ENCODE peak calls at places on chromosomes 2 and 18, in six cellular contexts. L is neural progenitor cell, Y is PC-3, J is mesenchymal stem cell, C is GM23248, K is MM.1S. A is an unnamed sample.
A peak's percentile ranks its signal among the peaks of the same experiment; 100 is the strongest.

GRCh38 chr2:152301131-152301530 is 33.8 kb upstream of the FMNL2 start:
- DNase-seq in J (no peak), C (no peak), K (no peak), L (no peak), Y (no peak), A (no peak)

GRCh38 chr2:127566576-127566975 is 31.1 kb downstream of the MYO7B start:
- DNase-seq in C (no peak), L (no peak), J (no peak), Y (no peak), K (no peak), A (no peak)

GRCh38 chr2:187500585-187501359 is 52.7 kb upstream of the CALCRL start:
- DNase-seq in L (peak; percentile 43), C (peak; percentile 80), J (peak; percentile 63), Y (peak; percentile 95), K (peak; percentile 30), A (no peak)

GRCh38 chr2:159026170-159026569 is 57.7 kb downstream of the TANC1 start:
- DNase-seq in Y (no peak), J (peak; percentile 32), L (no peak), C (peak; percentile 47), K (no peak), A (no peak)

GRCh38 chr2:72781500-72781899 is 44.3 kb downstream of the EXOC6B start:
- DNase-seq in Y (peak; percentile 68), C (no peak), L (no peak), J (peak; percentile 72), K (no peak), A (no peak)

GRCh38 chr2:219886615-219887014 is 259.2 kb downstream of the SLC4A3 start:
- DNase-seq in C (peak; percentile 45), Y (peak; percentile 75), L (peak; percentile 31), J (no peak), K (no peak), A (no peak)

GRCh38 chr2:59680863-59681262 is 872.6 kb downstream of the BCL11A start:
- DNase-seq in K (no peak), C (no peak), L (no peak), Y (no peak), J (no peak), A (no peak)

GRCh38 chr2:149017116-149017985 is 21.1 kb upstream of the LYPD6B start:
- DNase-seq in K (peak; percentile 77), C (peak; percentile 82), J (peak; percentile 77), L (peak; percentile 86), Y (peak; percentile 86), A (peak; percentile 94)

GRCh38 chr2:70616168-70616694 is 62.6 kb upstream of the TGFA start:
- DNase-seq in K (peak; percentile 85), L (no peak), C (no peak), Y (peak; percentile 86), J (no peak), A (no peak)

GRCh38 chr2:98778153-98778552 is 47.2 kb upstream of the MGAT4A start:
- DNase-seq in Y (no peak), L (no peak), J (no peak), C (no peak), K (no peak), A (no peak)

GRCh38 chr18:39960545-39960944 is 1994.5 kb upstream of the PIK3C3 start:
- DNase-seq in J (no peak), Y (peak; percentile 48), C (peak; percentile 57), L (no peak), K (no peak), A (no peak)

GRCh38 chr2:174612960-174613359 is 15.4 kb upstream of the WIPF1 start:
- DNase-seq in C (no peak), K (no peak), Y (no peak), J (no peak), L (no peak), A (no peak)

GRCh38 chr2:10620481-10620880 is 69.3 kb downstream of the NOL10 start:
- DNase-seq in L (no peak), J (peak; percentile 92), Y (peak; percentile 26), K (peak; percentile 50), C (peak; percentile 87), A (no peak)

GRCh38 chr18:49168970-49169619 is 218.3 kb upstream of the SMAD7 start:
- DNase-seq in J (no peak), C (no peak), L (no peak), Y (no peak), K (peak; percentile 63), A (no peak)

GRCh38 chr2:20241973-20242726 is 17.2 kb upstream of the SDC1 start:
- DNase-seq in Y (no peak), J (no peak), C (no peak), K (no peak), L (peak; percentile 37), A (no peak)

GRCh38 chr2:128547667-128548066 is 229.0 kb upstream of the HS6ST1 start:
- DNase-seq in L (no peak), Y (no peak), C (no peak), K (no peak), J (no peak), A (no peak)

GRCh38 chr18:7872569-7872968 is 305.5 kb downstream of the PTPRM start:
- DNase-seq in Y (peak; percentile 79), K (no peak), C (peak; percentile 56), J (peak; percentile 60), L (no peak), A (no peak)

GRCh38 chr2:96832751-96833507 is 10.9 kb downstream of the ANKRD23 start:
- DNase-seq in Y (peak; percentile 52), L (peak; percentile 93), K (no peak), J (peak; percentile 53), C (no peak), A (no peak)

GRCh38 chr2:96264656-96265348 is 995 bp downstream of the TMEM127 start:
- DNase-seq in J (peak; percentile 52), C (peak; percentile 65), K (peak; percentile 37), Y (no peak), L (peak; percentile 69), A (peak; percentile 77)

GRCh38 chr18:59056706-59057492 is 82.8 kb upstream of the SEC11C start:
- DNase-seq in Y (peak; percentile 77), J (peak; percentile 69), C (peak; percentile 77), K (peak; percentile 43), L (peak; percentile 85), A (peak; percentile 90)

GRCh38 chr18:74281639-74282358 is 10.0 kb downstream of the CYB5A start:
- DNase-seq in K (no peak), L (no peak), Y (no peak), C (peak; percentile 48), J (peak; percentile 78), A (no peak)

GRCh38 chr18:45923138-45923537 is 44.0 kb downstream of the EPG5 start:
- DNase-seq in K (no peak), Y (no peak), J (no peak), C (no peak), L (no peak), A (no peak)

GRCh38 chr2:54148391-54148790 is 33.0 kb downstream of the ACYP2 start:
- DNase-seq in L (no peak), K (no peak), J (no peak), Y (no peak), C (no peak), A (no peak)

GRCh38 chr2:196239622-196240587 is 68.5 kb upstream of the STK17B start:
- DNase-seq in J (peak; percentile 95), L (no peak), C (peak; percentile 82), Y (peak; percentile 97), K (peak; percentile 93), A (peak; percentile 93)

GRCh38 chr2:133444411-133444934 is 123.8 kb downstream of the NCKAP5 start:
- DNase-seq in L (no peak), K (no peak), Y (no peak), C (no peak), J (no peak), A (no peak)
- H3K4me2 ChIP-seq in L (no peak overlapping the region), K (no peak overlapping the region), Y (no peak overlapping the region), C (no peak overlapping the region), J (no peak overlapping the region), A (no peak overlapping the region)

DNA sequence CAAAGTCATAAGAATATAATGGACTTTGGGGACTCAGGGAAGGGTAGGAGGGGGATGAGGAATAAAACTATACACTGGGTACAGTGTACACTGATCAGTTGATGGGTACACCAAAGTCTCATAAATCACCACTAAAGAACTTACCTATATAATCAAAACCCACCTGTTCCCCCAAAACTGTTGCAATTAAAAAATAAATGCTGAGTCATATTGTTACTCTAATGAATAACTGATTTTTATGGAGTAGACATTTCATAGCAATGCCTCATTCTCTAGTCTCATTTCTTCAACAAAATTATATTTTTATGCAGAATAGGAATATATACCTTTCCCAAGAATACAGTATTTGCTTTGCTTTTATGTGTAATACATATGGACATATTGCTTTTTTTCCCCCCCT is 181.2 kb downstream of the ST6GAL2 start:
- DNase-seq in J (no peak), C (no peak), L (no peak), K (no peak), Y (no peak), A (no peak)
- H3K4me2 ChIP-seq in J (no peak overlapping the region), C (no peak overlapping the region), L (no peak overlapping the region), K (no peak overlapping the region), Y (no peak overlapping the region), A (no peak overlapping the region)

GRCh38 chr2:48218169-48218568 is 311.8 kb upstream of the STON1 start:
- DNase-seq in L (no peak), Y (no peak), K (no peak), J (no peak), C (no peak), A (no peak)

GRCh38 chr2:48220463-48220862 is 309.5 kb upstream of the STON1 start:
- DNase-seq in K (no peak), J (no peak), C (no peak), Y (no peak), L (no peak), A (no peak)

GRCh38 chr2:48221846-48222516 is 308.0 kb upstream of the STON1 start:
- DNase-seq in Y (peak; percentile 87), J (no peak), K (no peak), L (no peak), C (no peak), A (no peak)

GRCh38 chr2:48219234-48219554 is 310.8 kb upstream of the STON1 start:
- DNase-seq in L (no peak), C (no peak), J (no peak), K (no peak), Y (no peak), A (no peak)

GRCh38 chr2:48219555-48220436 is 310.2 kb upstream of the STON1 start:
- DNase-seq in C (no peak), J (no peak), K (no peak), Y (no peak), L (no peak), A (no peak)
- H3K4me2 ChIP-seq in C (no peak overlapping the region), J (no peak overlapping the region), K (no peak overlapping the region), Y (no peak overlapping the region), L (no peak overlapping the region), A (no peak overlapping the region)

DNA sequence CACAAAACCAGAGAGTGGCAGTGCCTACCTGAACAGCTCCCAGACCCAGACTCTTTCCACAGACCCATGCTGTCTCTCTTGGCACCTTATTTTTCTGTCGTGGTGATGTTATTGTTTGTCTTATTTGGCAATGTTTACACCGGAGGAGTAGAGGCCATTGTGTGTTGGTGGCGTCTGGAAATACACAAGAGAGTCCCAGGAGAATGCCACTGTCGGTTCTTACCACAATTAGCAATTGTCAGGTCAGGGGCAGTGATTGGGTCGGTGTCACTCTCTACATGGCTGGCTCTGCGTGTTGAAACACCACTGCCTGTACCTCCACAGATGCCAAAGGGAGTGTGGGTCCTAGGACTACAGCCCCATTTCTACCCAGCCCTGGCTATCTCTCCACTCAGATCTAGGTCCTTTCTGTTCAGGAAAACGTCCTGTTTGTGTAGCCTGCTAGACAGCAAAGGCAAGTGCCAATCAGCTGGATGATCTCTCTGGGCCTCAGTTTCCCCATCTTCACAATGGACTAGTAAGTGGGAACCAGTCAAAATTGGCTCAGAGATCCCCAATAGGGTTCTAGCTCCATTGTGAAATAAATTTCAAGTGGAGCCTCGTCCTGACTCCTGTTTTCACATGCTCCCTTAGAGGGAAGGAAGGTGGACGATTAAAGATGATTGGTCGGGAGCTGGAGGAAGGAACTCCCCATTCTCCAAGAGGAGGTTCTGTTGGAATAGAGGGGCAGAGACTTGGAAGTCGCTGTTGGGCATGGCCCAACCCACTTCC is 17.0 kb downstream of the EPAS1 start:
- DNase-seq in J (no peak), Y (no peak), C (no peak), L (no peak), K (no peak), A (no peak)
- H3K4me2 ChIP-seq in J (no peak overlapping the region), Y (peak overlapping the region; percentile 51), C (peak overlapping the region; percentile 60), L (no peak overlapping the region), K (no peak overlapping the region), A (no peak overlapping the region)